ENCODE peak calls at places on chromosomes 16 and 17, in seven cellular contexts. One of them, this sample, is unnamed.

GRCh38 chr17:7438050-7438614 is 1.2 kb upstream of the FGF11 start:
- DNase-seq in A549: no peak
- DNase-seq in GM12878: no peak
- DNase-seq in CD8-positive, alpha-beta T cell: peak
- DNase-seq in SK-N-SH: no peak
- DNase-seq in esophagus muscularis mucosa: no peak
- DNase-seq in right cardiac atrium: peak
- DNase-seq in this sample: no peak

GRCh38 chr16:4110680-4111079 is 5.6 kb downstream of the ADCY9 start:
- DNase-seq in A549: no peak
- DNase-seq in GM12878: no peak
- DNase-seq in CD8-positive, alpha-beta T cell: no peak
- DNase-seq in SK-N-SH: no peak
- DNase-seq in esophagus muscularis mucosa: no peak
- DNase-seq in right cardiac atrium: no peak
- DNase-seq in this sample: no peak

GRCh38 chr17:17905036-17905320 is 67.2 kb downstream of the TOM1L2 start:
- DNase-seq in A549: no peak
- DNase-seq in GM12878: no peak
- DNase-seq in CD8-positive, alpha-beta T cell: no peak
- DNase-seq in SK-N-SH: no peak
- DNase-seq in esophagus muscularis mucosa: no peak
- DNase-seq in right cardiac atrium: no peak
- DNase-seq in this sample: no peak

GRCh38 chr16:71230122-71230845 is at the start of gene HYDIN:
- DNase-seq in A549: peak
- DNase-seq in GM12878: no peak
- DNase-seq in CD8-positive, alpha-beta T cell: no peak
- DNase-seq in SK-N-SH: peak
- DNase-seq in esophagus muscularis mucosa: no peak
- DNase-seq in right cardiac atrium: peak
- DNase-seq in this sample: peak

GRCh38 chr17:80892019-80892855 is 99.4 kb upstream of the CHMP6 start:
- DNase-seq in A549: peak
- DNase-seq in GM12878: peak
- DNase-seq in CD8-positive, alpha-beta T cell: peak
- DNase-seq in SK-N-SH: no peak
- DNase-seq in esophagus muscularis mucosa: peak
- DNase-seq in right cardiac atrium: peak
- DNase-seq in this sample: no peak

GRCh38 chr16:74950511-74950910 is 34.4 kb downstream of the WDR59 start:
- DNase-seq in A549: no peak
- DNase-seq in GM12878: no peak
- DNase-seq in CD8-positive, alpha-beta T cell: no peak
- DNase-seq in SK-N-SH: no peak
- DNase-seq in esophagus muscularis mucosa: no peak
- DNase-seq in right cardiac atrium: no peak
- DNase-seq in this sample: no peak

GRCh38 chr17:55770220-55770870 is 19.5 kb downstream of the PCTP start:
- DNase-seq in A549: peak
- DNase-seq in GM12878: no peak
- DNase-seq in CD8-positive, alpha-beta T cell: no peak
- DNase-seq in SK-N-SH: peak
- DNase-seq in esophagus muscularis mucosa: no peak
- DNase-seq in right cardiac atrium: no peak
- DNase-seq in this sample: no peak

GRCh38 chr17:43830510-43831145 is 2.3 kb downstream of the MPP3 start:
- DNase-seq in A549: no peak
- DNase-seq in GM12878: no peak
- DNase-seq in CD8-positive, alpha-beta T cell: no peak
- DNase-seq in SK-N-SH: no peak
- DNase-seq in esophagus muscularis mucosa: no peak
- DNase-seq in right cardiac atrium: no peak
- DNase-seq in this sample: no peak

GRCh38 chr16:8346291-8346690 is 244.0 kb downstream of the TMEM114 start:
- DNase-seq in A549: no peak
- DNase-seq in GM12878: no peak
- DNase-seq in CD8-positive, alpha-beta T cell: no peak
- DNase-seq in SK-N-SH: no peak
- DNase-seq in esophagus muscularis mucosa: no peak
- DNase-seq in right cardiac atrium: no peak
- DNase-seq in this sample: no peak
- H3K4me3 ChIP-seq in A549: no peak
- H3K4me3 ChIP-seq in GM12878: no peak
- H3K4me3 ChIP-seq in CD8-positive, alpha-beta T cell: no peak
- H3K4me3 ChIP-seq in SK-N-SH: no peak
- H3K4me3 ChIP-seq in esophagus muscularis mucosa: no peak
- H3K4me3 ChIP-seq in right cardiac atrium: no peak
- H3K4me3 ChIP-seq in this sample: no peak

GRCh38 chr16:29975134-29975538 is 1.5 kb downstream of the TAOK2 start:
- DNase-seq in A549: no peak
- DNase-seq in GM12878: no peak
- DNase-seq in CD8-positive, alpha-beta T cell: no peak
- DNase-seq in SK-N-SH: no peak
- DNase-seq in esophagus muscularis mucosa: no peak
- DNase-seq in right cardiac atrium: no peak
- DNase-seq in this sample: no peak
- H3K27ac ChIP-seq in A549: peak
- H3K27ac ChIP-seq in GM12878: peak
- H3K27ac ChIP-seq in CD8-positive, alpha-beta T cell: no peak
- H3K27ac ChIP-seq in SK-N-SH: no peak
- H3K27ac ChIP-seq in esophagus muscularis mucosa: peak
- H3K27ac ChIP-seq in right cardiac atrium: peak
- H3K27ac ChIP-seq in this sample: no peak

DNA sequence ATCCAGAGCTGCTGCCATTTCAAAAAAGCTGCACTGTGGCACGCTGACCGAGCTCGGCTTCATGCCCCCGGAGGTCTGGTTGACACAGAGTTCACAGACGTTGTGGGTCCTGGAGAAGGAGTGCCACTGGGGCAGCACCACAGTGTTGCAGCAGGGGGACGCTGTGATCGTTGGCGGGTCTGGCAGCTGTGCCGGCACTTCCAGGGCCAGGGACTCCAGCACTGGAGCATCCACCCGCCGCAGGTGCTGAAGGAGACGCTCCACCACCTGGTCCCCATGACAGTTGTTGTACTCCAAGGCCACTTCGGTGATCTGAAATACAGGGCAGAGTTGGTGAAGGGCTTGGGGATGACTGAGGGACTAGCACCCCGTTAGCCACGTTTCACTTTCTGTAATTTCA is 23.5 kb downstream of the SNN start:
- DNase-seq in A549: no peak
- DNase-seq in GM12878: no peak
- DNase-seq in CD8-positive, alpha-beta T cell: no peak
- DNase-seq in SK-N-SH: no peak
- DNase-seq in esophagus muscularis mucosa: no peak
- DNase-seq in right cardiac atrium: no peak
- DNase-seq in this sample: no peak
- H3K4me3 ChIP-seq in A549: no peak
- H3K4me3 ChIP-seq in GM12878: no peak
- H3K4me3 ChIP-seq in CD8-positive, alpha-beta T cell: no peak
- H3K4me3 ChIP-seq in SK-N-SH: no peak
- H3K4me3 ChIP-seq in esophagus muscularis mucosa: no peak
- H3K4me3 ChIP-seq in right cardiac atrium: no peak
- H3K4me3 ChIP-seq in this sample: no peak

GRCh38 chr16:57043248-57043647 is 49.1 kb upstream of the CPNE2 start:
- DNase-seq in A549: no peak
- DNase-seq in GM12878: no peak
- DNase-seq in CD8-positive, alpha-beta T cell: no peak
- DNase-seq in SK-N-SH: no peak
- DNase-seq in esophagus muscularis mucosa: no peak
- DNase-seq in right cardiac atrium: no peak
- DNase-seq in this sample: no peak
- H3K27ac ChIP-seq in A549: no peak
- H3K27ac ChIP-seq in GM12878: peak
- H3K27ac ChIP-seq in CD8-positive, alpha-beta T cell: peak
- H3K27ac ChIP-seq in SK-N-SH: no peak
- H3K27ac ChIP-seq in esophagus muscularis mucosa: no peak
- H3K27ac ChIP-seq in right cardiac atrium: no peak
- H3K27ac ChIP-seq in this sample: no peak

This sample was measured in SJSA1.